ENCODE peak calls at places on chromosome 15, in nine cellular contexts. W is epithelial cell of esophagus; P is heart right ventricle; F is CD8-positive, alpha-beta T cell; C is cardiac fibroblast; K is astrocyte of the spinal cord; I is GM12878; X is mammary epithelial cell; S is fibroblast of lung. O is an unnamed sample.

GRCh38 chr15:80495406-80495942 is 91.3 kb downstream of the ARNT2 start:
- DNase-seq in F (no peak), P (no peak), W (no peak), S (no peak), K (no peak), X (no peak), C (no peak), I (no peak), O (no peak)

GRCh38 chr15:36156855-36157521 is 422.4 kb upstream of the CDIN1 start:
- DNase-seq in K (peak), I (no peak), S (peak), X (no peak), W (peak), P (peak), C (peak), F (no peak), O (no peak)

GRCh38 chr15:29233566-29233965 is 36.1 kb downstream of the NSMCE3 start:
- DNase-seq in I (no peak), C (no peak), W (no peak), X (peak), P (no peak), K (peak), F (no peak), S (no peak), O (no peak)

GRCh38 chr15:50077655-50078054 is 41.4 kb downstream of the ATP8B4 start:
- DNase-seq in F (no peak), P (no peak), W (no peak), K (no peak), C (no peak), X (no peak), I (no peak), S (no peak), O (no peak)

GRCh38 chr15:82552861-82553260 is 12.6 kb upstream of the RPS17 start:
- DNase-seq in S (no peak), W (no peak), P (no peak), C (no peak), I (no peak), K (no peak), F (no peak), X (no peak), O (no peak)

GRCh38 chr15:33013827-33014445 is 180.6 kb downstream of the FMN1 start:
- DNase-seq in P (no peak), K (peak), X (peak), S (peak), F (no peak), I (no peak), C (peak), W (peak), O (no peak)

GRCh38 chr15:67098768-67099282 is 33.4 kb downstream of the SMAD3 start:
- DNase-seq in X (no peak), C (no peak), P (no peak), F (no peak), I (no peak), W (peak), K (no peak), S (no peak), O (no peak)

GRCh38 chr15:67110958-67111864 is 45.8 kb downstream of the SMAD3 start:
- DNase-seq in W (no peak), P (no peak), C (peak), S (no peak), F (no peak), X (no peak), K (no peak), I (no peak), O (no peak)

GRCh38 chr15:33985287-33985686 is 17.0 kb downstream of the CHRM5 start:
- DNase-seq in W (peak), S (peak), X (peak), P (no peak), F (no peak), C (peak), K (peak), I (no peak), O (no peak)

GRCh38 chr15:34708422-34708821 is 46.4 kb downstream of the GJD2 start:
- DNase-seq in F (no peak), W (peak), I (no peak), K (peak), C (peak), P (no peak), S (peak), X (peak), O (peak)

GRCh38 chr15:40368701-40369473 is 10.9 kb downstream of the DISP2 start:
- DNase-seq in F (no peak), I (no peak), W (no peak), P (no peak), X (no peak), K (no peak), C (no peak), S (no peak), O (no peak)

GRCh38 chr15:20295238-20295811 is 246.3 kb downstream of the GOLGA6L6 start:
- DNase-seq in F (no peak), K (no peak), P (no peak), I (no peak), S (no peak), C (no peak), X (no peak), W (no peak), O (no peak)

GRCh38 chr15:69499521-69500201 is 47.0 kb downstream of the RPLP1 start:
- DNase-seq in F (no peak), I (no peak), K (no peak), W (no peak), X (no peak), S (no peak), C (no peak), P (peak), O (no peak)

GRCh38 chr15:66588971-66589370 is 23.2 kb upstream of the LCTL start:
- DNase-seq in W (no peak), X (no peak), P (no peak), K (no peak), C (no peak), I (no peak), S (no peak), F (no peak), O (no peak)

GRCh38 chr15:80536231-80536630 is 132.0 kb downstream of the ARNT2 start:
- DNase-seq in X (no peak), W (no peak), K (no peak), S (no peak), F (no peak), C (no peak), I (no peak), P (no peak), O (peak)

GRCh38 chr15:99605490-99605931 is 39.7 kb downstream of the MEF2A start:
- DNase-seq in I (no peak), C (peak), P (no peak), K (no peak), S (no peak), F (no peak), X (peak), W (peak), O (no peak)

GRCh38 chr15:50996641-50997040 is 88.2 kb downstream of the AP4E1 start:
- DNase-seq in F (no peak), X (peak), W (peak), K (peak), S (peak), C (peak), P (no peak), I (no peak), O (no peak)

GRCh38 chr15:20355256-20355868 is 186.2 kb downstream of the GOLGA6L6 start:
- DNase-seq in F (no peak), I (no peak), P (peak), C (no peak), X (no peak), K (no peak), W (no peak), S (no peak), O (no peak)

GRCh38 chr15:52071570-52071969 is 41.0 kb downstream of the BCL2L10 start:
- DNase-seq in K (no peak), F (no peak), I (no peak), W (peak), P (no peak), S (no peak), C (no peak), X (peak), O (peak)

GRCh38 chr15:47296911-47297310 is 420.4 kb upstream of the SEMA6D start:
- DNase-seq in K (no peak), X (no peak), S (no peak), W (no peak), I (no peak), F (no peak), P (no peak), C (no peak), O (no peak)

GRCh38 chr15:77549552-77550274 is 83.0 kb downstream of the LINGO1 start:
- DNase-seq in F (no peak), X (no peak), S (no peak), W (no peak), K (no peak), I (no peak), P (no peak), C (no peak), O (no peak)

GRCh38 chr15:70268698-70269251 is 171.1 kb upstream of the TLE3 start:
- DNase-seq in S (no peak), I (no peak), X (no peak), C (no peak), P (no peak), K (no peak), F (no peak), W (peak), O (no peak)

GRCh38 chr15:62920569-62921502 is 121.7 kb upstream of the TPM1 start:
- DNase-seq in W (no peak), C (peak), I (no peak), P (peak), F (no peak), K (peak), X (peak), S (peak), O (no peak)

GRCh38 chr15:83061680-83062079 is 5.4 kb downstream of the BTBD1 start:
- DNase-seq in P (no peak), S (no peak), K (peak), F (no peak), W (no peak), C (no peak), X (peak), I (no peak), O (no peak)

GRCh38 chr15:31364301-31365031 is 37.8 kb downstream of the KLF13 start:
- DNase-seq in P (no peak), W (peak), F (no peak), S (no peak), K (no peak), X (peak), I (no peak), C (no peak), O (no peak)

GRCh38 chr15:52567886-52568568 is 803 bp downstream of the ARPP19 start:
- DNase-seq in X (peak), P (no peak), S (no peak), W (peak), C (peak), F (no peak), K (no peak), I (no peak), O (no peak)

GRCh38 chr15:62985768-62986167 is 56.8 kb upstream of the TPM1 start:
- DNase-seq in C (peak), P (no peak), I (no peak), F (no peak), X (no peak), S (peak), W (no peak), K (peak), O (no peak)

GRCh38 chr15:64943512-64944225 is 32.0 kb downstream of the ANKDD1A start:
- DNase-seq in C (no peak), W (no peak), F (no peak), I (no peak), K (no peak), S (no peak), X (no peak), P (no peak), O (no peak)

GRCh38 chr15:73322665-73323373 is 45.9 kb downstream of the HCN4 start:
- DNase-seq in C (no peak), F (no peak), I (no peak), S (no peak), K (no peak), X (no peak), P (no peak), W (no peak), O (no peak)

GRCh38 chr15:52780172-52780980 is 9.8 kb downstream of the ONECUT1 start:
- DNase-seq in W (peak), K (peak), S (peak), I (peak), C (peak), F (peak), P (peak), X (peak), O (peak)

GRCh38 chr15:48330045-48330840 is 986 bp upstream of the DUT start:
- DNase-seq in W (peak), C (peak), K (peak), F (no peak), X (peak), S (peak), P (no peak), I (no peak), O (no peak)

GRCh38 chr15:72146934-72147333 is 28.7 kb downstream of the SENP8 start:
- DNase-seq in K (no peak), S (no peak), X (no peak), P (no peak), I (no peak), W (no peak), C (no peak), F (no peak), O (no peak)

GRCh38 chr15:72141171-72142084 is 23.2 kb downstream of the SENP8 start:
- DNase-seq in F (no peak), S (no peak), I (peak), X (no peak), C (no peak), K (no peak), P (no peak), W (no peak), O (no peak)

GRCh38 chr15:72146221-72146620 is 28.0 kb downstream of the SENP8 start:
- DNase-seq in K (no peak), F (no peak), P (no peak), X (no peak), S (no peak), W (no peak), I (no peak), C (no peak), O (no peak)

GRCh38 chr15:72153269-72153668 is 35.1 kb downstream of the SENP8 start:
- DNase-seq in X (no peak), C (no peak), S (peak), I (no peak), K (no peak), F (no peak), P (no peak), W (no peak), O (peak)

DNA sequence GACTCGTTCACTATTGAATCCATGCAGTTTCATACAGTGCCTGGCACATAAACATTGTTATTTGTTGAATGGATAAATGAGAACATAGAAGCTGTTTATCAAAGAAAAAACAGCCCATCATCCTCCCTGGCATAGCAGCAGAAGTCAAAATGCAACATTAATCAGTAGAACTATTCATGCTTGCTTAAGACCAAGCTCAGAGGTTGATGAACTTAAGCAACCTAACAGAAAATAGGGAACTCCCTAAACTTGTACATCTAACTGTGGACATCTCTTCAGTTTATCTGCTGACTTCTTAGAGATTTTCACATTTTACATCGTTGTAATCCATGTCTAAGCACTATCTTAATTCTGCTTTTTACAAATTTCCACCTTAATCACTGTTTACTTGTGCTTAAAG is 29.2 kb downstream of the SENP8 start:
- DNase-seq in F (no peak), P (no peak), W (no peak), C (no peak), K (no peak), X (no peak), S (no peak), I (no peak), O (no peak)
- TF ChIP-seq CTCF in F (no peak), P (no peak), W (no peak), C (no peak), K (no peak), X (no peak), S (no peak), I (no peak), O (no peak)

GRCh38 chr15:91866971-91867372 is 13.5 kb downstream of the SLCO3A1 start:
- DNase-seq in X (peak), K (peak), C (peak), P (peak), S (peak), I (no peak), F (no peak), W (peak), O (no peak)

GRCh38 chr15:91865486-91865885 is 12.0 kb downstream of the SLCO3A1 start:
- DNase-seq in P (no peak), F (no peak), W (no peak), S (no peak), C (no peak), I (no peak), X (no peak), K (no peak), O (no peak)

GRCh38 chr15:91865903-91866302 is 12.4 kb downstream of the SLCO3A1 start:
- DNase-seq in W (peak), C (peak), P (no peak), K (no peak), F (no peak), X (peak), I (no peak), S (no peak), O (no peak)

GRCh38 chr15:91866371-91866905 is 12.9 kb downstream of the SLCO3A1 start:
- DNase-seq in C (no peak), F (no peak), P (peak), I (no peak), S (peak), K (no peak), W (peak), X (peak), O (no peak)

DNA sequence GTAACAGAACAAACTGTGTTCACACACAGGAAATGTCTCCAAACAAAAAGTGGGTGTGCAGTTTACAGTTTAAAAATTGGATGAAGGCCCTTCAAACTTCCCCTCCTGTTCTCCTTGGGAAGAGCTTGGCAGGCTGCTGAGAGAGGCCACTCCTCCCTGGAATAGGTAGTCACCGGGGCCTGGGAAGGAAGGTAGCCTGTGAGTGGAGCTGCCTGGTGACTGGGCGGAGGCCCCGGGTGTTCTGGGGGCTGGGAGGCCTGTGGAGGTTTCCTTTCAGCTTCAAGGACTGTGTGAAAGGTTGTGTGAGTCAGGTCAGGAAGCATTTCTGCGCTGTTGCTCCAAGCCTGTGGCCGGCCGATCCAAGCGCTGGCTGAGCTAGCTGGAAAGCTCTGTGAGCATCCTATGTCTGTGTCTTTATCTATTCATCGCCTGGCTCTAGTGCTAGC is 14.1 kb downstream of the SLCO3A1 start:
- DNase-seq in I (no peak), F (no peak), S (peak), W (peak), C (peak), K (peak), X (peak), P (peak), O (no peak)
- H3K4me3 ChIP-seq in I (no peak), F (no peak), S (no peak), W (no peak), C (no peak), K (no peak), X (peak), P (no peak), O (no peak)

GRCh38 chr15:23472678-23473077 is 25.6 kb upstream of the GOLGA6L2 start:
- DNase-seq in F (no peak), X (peak), P (no peak), K (peak), S (no peak), C (no peak), I (no peak), W (peak), O (no peak)

GRCh38 chr15:23472033-23472432 is 25.0 kb upstream of the GOLGA6L2 start:
- DNase-seq in K (no peak), C (no peak), S (no peak), I (no peak), X (no peak), W (no peak), P (no peak), F (no peak), O (no peak)

GRCh38 chr15:23467110-23467600 is 20.1 kb upstream of the GOLGA6L2 start:
- DNase-seq in C (peak), K (peak), P (no peak), F (no peak), X (peak), S (peak), I (no peak), W (peak), O (no peak)
- TF ChIP-seq CTCF in C (peak), K (peak), P (peak), F (no peak), X (peak), S (peak), I (peak), W (no peak), O (peak)

GRCh38 chr15:89417206-89417725 is 79.1 kb downstream of the RHCG start:
- DNase-seq in X (no peak), K (no peak), W (no peak), I (no peak), C (no peak), F (no peak), P (no peak), S (no peak), O (no peak)
- H3K4me3 ChIP-seq in X (no peak), K (no peak), W (no peak), I (no peak), C (no peak), F (no peak), P (no peak), S (no peak), O (no peak)

GRCh38 chr15:88335074-88335473 is 78.5 kb upstream of the NTRK3 start:
- DNase-seq in F (no peak), C (no peak), S (no peak), K (no peak), I (no peak), W (no peak), P (no peak), X (no peak), O (no peak)

GRCh38 chr15:88326924-88327323 is 70.4 kb upstream of the NTRK3 start:
- DNase-seq in S (no peak), I (no peak), P (no peak), C (no peak), W (no peak), K (no peak), X (no peak), F (no peak), O (no peak)

GRCh38 chr15:88334436-88334835 is 77.9 kb upstream of the NTRK3 start:
- DNase-seq in P (no peak), S (no peak), C (peak), F (no peak), X (peak), W (no peak), I (no peak), K (peak), O (no peak)

DNA sequence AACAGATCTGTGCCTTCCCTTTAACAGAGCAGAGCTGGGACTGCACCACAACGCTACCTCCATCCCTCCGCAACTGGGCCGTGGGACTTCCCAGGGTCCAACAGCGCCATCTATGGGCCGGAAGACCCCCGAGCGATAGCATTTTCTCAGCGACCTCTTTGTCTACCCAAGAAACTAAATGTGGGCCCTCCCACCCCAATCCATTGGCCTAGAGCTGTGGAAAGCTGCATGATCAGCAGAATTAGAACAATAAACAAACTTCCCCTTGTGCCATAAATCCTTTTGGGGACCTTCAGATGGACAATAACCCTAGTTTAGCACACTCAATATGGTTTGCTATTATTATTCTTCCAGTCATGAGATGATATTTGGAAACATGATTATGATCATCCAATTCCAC is 74.8 kb upstream of the NTRK3 start:
- DNase-seq in X (peak), W (peak), P (peak), K (peak), S (peak), C (peak), I (no peak), F (no peak), O (peak)
- TF ChIP-seq CTCF in X (peak), W (peak), P (peak), K (peak), S (peak), C (peak), I (peak), F (peak), O (peak)

DNA sequence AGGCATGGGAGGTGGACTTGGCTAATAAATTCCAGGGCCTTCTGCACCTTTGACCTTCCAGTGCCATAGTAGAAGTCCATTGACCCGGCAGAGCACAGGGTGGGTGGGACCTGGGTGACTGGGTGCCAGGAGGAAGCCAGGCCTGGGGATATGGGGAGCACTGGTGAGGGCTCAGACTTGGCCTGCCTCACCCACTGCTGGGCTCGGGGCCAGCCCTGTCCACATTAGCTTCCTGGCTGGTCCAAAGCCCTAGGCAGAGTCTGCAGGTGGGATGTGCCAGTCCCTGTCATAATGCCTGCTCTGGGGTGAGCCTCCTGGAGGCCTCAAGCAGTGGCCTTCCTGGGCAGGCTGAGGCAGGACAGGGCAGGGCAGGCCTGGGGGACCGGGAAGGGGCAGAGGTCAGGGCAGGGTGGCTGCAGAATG is 38.1 kb upstream of the CHRNB4 start:
- DNase-seq in S (no peak), C (no peak), X (no peak), W (no peak), I (no peak), K (no peak), F (no peak), P (no peak), O (no peak)
- H3K4me3 ChIP-seq in S (no peak), C (no peak), X (no peak), W (no peak), I (no peak), K (no peak), F (no peak), P (no peak), O (no peak)